ENCODE peak calls at places on chromosome 1, in seven cellular contexts. A is pancreas, E is heart right ventricle, M is osteoblast, F is stomach, J is left ventricle myocardium inferior, U is dorsolateral prefrontal cortex. T is an unnamed sample.

GRCh38 chr1:23370744-23371710 is 1.4 kb upstream of the ZNF436 start:
- DNase-seq in A (no peak), E (no peak), M (peak), F (no peak), J (no peak), U (no peak), T (peak)

GRCh38 chr1:3543076-3544049 is 67.9 kb downstream of the MEGF6 start:
- DNase-seq in A (no peak), E (no peak), M (peak), F (no peak), J (no peak), U (no peak), T (peak)

GRCh38 chr1:231419147-231419546 is 2.9 kb downstream of the EGLN1 start:
- DNase-seq in A (no peak), E (no peak), M (no peak), F (no peak), J (no peak), U (no peak), T (peak)

GRCh38 chr1:155192346-155193274 is 15.1 kb downstream of the THBS3 start:
- DNase-seq in A (peak), E (no peak), M (peak), F (peak), J (no peak), U (no peak), T (no peak)

GRCh38 chr1:116881879-116882520 is 27.7 kb upstream of the PTGFRN start:
- DNase-seq in A (peak), E (no peak), M (peak), F (peak), J (peak), U (peak), T (peak)

GRCh38 chr1:50704126-50704525 is 255.9 kb downstream of the FAF1 start:
- DNase-seq in A (no peak), E (no peak), M (no peak), F (no peak), J (no peak), U (no peak), T (peak)

GRCh38 chr1:24481098-24481497 is 21.5 kb upstream of the RCAN3 start:
- DNase-seq in A (no peak), E (no peak), M (no peak), F (no peak), J (no peak), U (no peak), T (no peak)

GRCh38 chr1:179230721-179231120 is 1.2 kb upstream of the ABL2 start:
- DNase-seq in A (no peak), E (no peak), M (no peak), F (no peak), J (no peak), U (no peak), T (no peak)

GRCh38 chr1:43321331-43321891 is 16.2 kb upstream of the MPL start:
- DNase-seq in A (no peak), E (no peak), M (no peak), F (no peak), J (no peak), U (no peak), T (no peak)

GRCh38 chr1:29202053-29202452 is 20.4 kb upstream of the SRSF4 start:
- DNase-seq in A (no peak), E (no peak), M (no peak), F (no peak), J (no peak), U (no peak), T (no peak)

GRCh38 chr1:245332085-245332484 is 177.3 kb downstream of the KIF26B start:
- DNase-seq in A (no peak), E (no peak), M (no peak), F (no peak), J (no peak), U (no peak), T (no peak)

GRCh38 chr1:16187748-16188401 is 24.6 kb downstream of the ARHGEF19 start:
- DNase-seq in A (peak), E (peak), M (peak), F (peak), J (peak), U (peak), T (peak)

GRCh38 chr1:12518956-12519707 is 98.9 kb downstream of the DHRS3 start:
- DNase-seq in A (no peak), E (peak), M (peak), F (no peak), J (peak), U (peak), T (no peak)

GRCh38 chr1:30856260-30856790 is 52.2 kb downstream of the SDC3 start:
- DNase-seq in A (no peak), E (no peak), M (peak), F (peak), J (no peak), U (no peak), T (peak)

GRCh38 chr1:53088616-53089300 is 26.7 kb downstream of the PODN start:
- DNase-seq in A (no peak), E (no peak), M (peak), F (no peak), J (no peak), U (no peak), T (no peak)

GRCh38 chr1:81453345-81453703 is 347.4 kb upstream of the ADGRL2 start:
- DNase-seq in A (no peak), E (no peak), M (no peak), F (no peak), J (no peak), U (no peak), T (no peak)

GRCh38 chr1:112502827-112503226 is 5.9 kb upstream of the WNT2B start:
- DNase-seq in A (no peak), E (no peak), M (peak), F (no peak), J (no peak), U (no peak), T (no peak)

GRCh38 chr1:229138066-229138465 is 132.8 kb upstream of the RAB4A start:
- DNase-seq in A (no peak), E (no peak), M (no peak), F (no peak), J (no peak), U (no peak), T (no peak)

GRCh38 chr1:15245593-15246325 is 1.3 kb upstream of the FHAD1 start:
- DNase-seq in A (no peak), E (no peak), M (no peak), F (no peak), J (no peak), U (no peak), T (peak)

GRCh38 chr1:209383422-209383821 is 200.1 kb upstream of the CAMK1G start:
- DNase-seq in A (no peak), E (no peak), M (no peak), F (no peak), J (no peak), U (no peak), T (peak)

GRCh38 chr1:228838717-228839500 is 103.6 kb downstream of the RHOU start:
- DNase-seq in A (no peak), E (no peak), M (no peak), F (no peak), J (no peak), U (no peak), T (no peak)

GRCh38 chr1:1782399-1783221 is 4.3 kb upstream of the NADK start:
- DNase-seq in A (peak), E (peak), M (peak), F (peak), J (peak), U (no peak), T (peak)

GRCh38 chr1:10538608-10539355 is 64.0 kb downstream of the PEX14 start:
- DNase-seq in A (no peak), E (no peak), M (peak), F (no peak), J (no peak), U (no peak), T (no peak)

GRCh38 chr1:226545806-226546596 is 2.6 kb upstream of the STUM start:
- DNase-seq in A (no peak), E (peak), M (peak), F (no peak), J (peak), U (no peak), T (no peak)

GRCh38 chr1:215544566-215544965 is 22.5 kb upstream of the KCTD3 start:
- DNase-seq in A (no peak), E (no peak), M (no peak), F (no peak), J (no peak), U (no peak), T (no peak)

GRCh38 chr1:235910357-235911299 is 43.9 kb upstream of the LYST start:
- DNase-seq in A (no peak), E (no peak), M (peak), F (peak), J (no peak), U (no peak), T (peak)

GRCh38 chr1:236522937-236523703 is 662 bp upstream of the LGALS8 start:
- DNase-seq in A (peak), E (peak), M (no peak), F (peak), J (peak), U (peak), T (peak)

GRCh38 chr1:74065081-74065480 is 132.9 kb downstream of the LRRIQ3 start:
- DNase-seq in A (no peak), E (no peak), M (no peak), F (no peak), J (no peak), U (no peak), T (no peak)

GRCh38 chr1:43464840-43465693 is 11.3 kb upstream of the HYI start:
- DNase-seq in A (no peak), E (no peak), M (peak), F (no peak), J (no peak), U (no peak), T (no peak)

GRCh38 chr1:33443067-33443704 is 12.3 kb upstream of the PHC2 start:
- DNase-seq in A (no peak), E (no peak), M (peak), F (no peak), J (no peak), U (no peak), T (no peak)

GRCh38 chr1:17502326-17502778 is 37.1 kb upstream of the ARHGEF10L start:
- DNase-seq in A (peak), E (peak), M (peak), F (peak), J (peak), U (peak), T (peak)

GRCh38 chr1:174052621-174053020 is 30.5 kb upstream of the RC3H1 start:
- DNase-seq in A (no peak), E (no peak), M (no peak), F (no peak), J (no peak), U (no peak), T (no peak)

GRCh38 chr1:26538480-26539412 is 9.2 kb downstream of the RPS6KA1 start:
- DNase-seq in A (no peak), E (no peak), M (peak), F (peak), J (no peak), U (no peak), T (peak)

DNA sequence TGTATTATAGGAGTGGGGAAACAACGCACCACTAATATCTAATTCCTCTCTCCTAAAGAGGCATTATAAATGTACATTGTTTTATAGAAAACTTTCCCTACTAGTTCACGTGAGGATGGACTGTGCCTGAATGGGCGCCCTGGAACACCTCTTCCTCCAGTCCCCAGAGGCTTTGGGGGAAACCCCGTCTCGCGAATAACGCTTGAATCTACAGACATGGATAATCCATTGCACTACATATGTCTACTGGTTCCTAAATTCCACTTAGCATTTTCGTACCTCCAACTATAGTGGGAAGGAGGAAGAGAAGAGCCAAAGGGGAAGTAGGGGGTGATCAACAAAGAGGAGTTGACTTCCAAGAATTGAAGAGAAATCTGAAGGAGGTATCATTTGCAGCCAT is 11.2 kb downstream of the BARHL2 start:
- DNase-seq in A (no peak), E (no peak), M (no peak), F (no peak), J (no peak), U (no peak), T (no peak)
- H3K4me3 ChIP-seq in A (no peak), E (no peak), M (no peak), F (no peak), J (no peak), U (no peak), T (no peak)

GRCh38 chr1:37794372-37795339 is 1.0 kb downstream of the MANEAL start:
- DNase-seq in A (peak), E (no peak), M (peak), F (no peak), J (no peak), U (peak), T (no peak)
- TF ChIP-seq CTCF in A (no peak), E (no peak), M (no peak), F (no peak), J (no peak), U (no peak), T (no peak)

GRCh38 chr1:167328762-167329483 is 108.2 kb downstream of the POU2F1 start:
- DNase-seq in A (no peak), E (peak), M (no peak), F (no peak), J (no peak), U (peak), T (no peak)
- H3K4me3 ChIP-seq in A (no peak), E (no peak), M (no peak), F (no peak), J (no peak), U (peak), T (no peak)

DNA sequence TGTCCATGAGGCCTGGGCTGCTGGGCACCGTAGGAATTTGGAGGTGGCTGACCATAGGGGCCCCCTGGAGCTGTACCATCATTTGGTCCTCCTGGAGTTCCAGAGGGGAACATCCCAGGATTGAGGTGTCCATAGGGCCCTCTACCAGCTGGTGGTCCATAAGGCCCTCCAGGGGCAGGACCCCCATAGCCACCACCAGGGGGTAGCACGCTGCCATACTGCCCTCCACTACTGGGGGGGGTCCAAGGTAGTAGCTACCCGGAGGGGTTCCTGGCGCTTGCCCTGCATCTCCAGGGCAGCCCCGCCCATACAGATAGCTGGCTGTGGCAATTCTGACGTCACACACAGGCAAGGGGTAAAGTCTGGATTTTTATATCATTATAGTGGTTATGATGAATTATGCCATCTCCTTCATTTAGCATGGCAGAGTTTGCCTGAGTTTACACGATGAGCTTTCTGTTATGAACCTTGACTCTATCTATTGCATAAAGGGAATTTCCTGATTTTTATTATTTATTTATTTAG is 13.2 kb downstream of the MDM4 start:
- DNase-seq in A (no peak), E (no peak), M (no peak), F (no peak), J (no peak), U (no peak), T (no peak)
- TF ChIP-seq CTCF in A (no peak), E (no peak), M (no peak), F (no peak), J (no peak), U (no peak), T (no peak)

GRCh38 chr1:230170153-230170547 is 103.1 kb downstream of the GALNT2 start:
- DNase-seq in A (no peak), E (no peak), M (no peak), F (no peak), J (no peak), U (no peak), T (no peak)
- H3K4me3 ChIP-seq in A (no peak), E (no peak), M (no peak), F (peak), J (peak), U (peak), T (no peak)

DNA sequence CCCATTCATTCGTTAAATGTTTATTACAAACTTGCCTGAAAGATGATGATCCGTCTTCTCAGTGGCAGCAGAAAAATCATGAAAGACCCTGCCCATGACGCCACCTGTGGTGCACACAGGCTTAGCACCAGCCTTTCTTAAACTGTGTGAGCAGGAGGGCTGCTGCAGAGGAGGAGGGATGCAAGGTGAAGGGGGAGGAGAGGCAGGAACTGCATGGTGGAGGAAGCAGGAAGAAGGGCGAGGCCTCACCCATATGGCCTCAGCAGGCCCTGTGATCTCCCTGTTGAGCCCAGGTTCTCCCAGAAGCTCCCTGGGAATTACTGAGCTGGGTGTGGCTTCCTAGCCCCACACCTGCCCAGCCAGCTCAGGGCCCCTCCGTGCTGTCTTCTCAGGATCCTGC is 25.0 kb upstream of the RD3 start:
- DNase-seq in A (no peak), E (no peak), M (no peak), F (peak), J (no peak), U (no peak), T (peak)
- TF ChIP-seq CTCF in A (no peak), E (no peak), M (no peak), F (no peak), J (no peak), U (no peak), T (peak)

GRCh38 chr1:159962176-159962575 is 8.1 kb upstream of the SLAMF9 start:
- DNase-seq in A (no peak), E (no peak), M (no peak), F (no peak), J (no peak), U (no peak), T (no peak)
- H3K4me3 ChIP-seq in A (no peak), E (no peak), M (peak), F (peak), J (no peak), U (no peak), T (peak)

DNA sequence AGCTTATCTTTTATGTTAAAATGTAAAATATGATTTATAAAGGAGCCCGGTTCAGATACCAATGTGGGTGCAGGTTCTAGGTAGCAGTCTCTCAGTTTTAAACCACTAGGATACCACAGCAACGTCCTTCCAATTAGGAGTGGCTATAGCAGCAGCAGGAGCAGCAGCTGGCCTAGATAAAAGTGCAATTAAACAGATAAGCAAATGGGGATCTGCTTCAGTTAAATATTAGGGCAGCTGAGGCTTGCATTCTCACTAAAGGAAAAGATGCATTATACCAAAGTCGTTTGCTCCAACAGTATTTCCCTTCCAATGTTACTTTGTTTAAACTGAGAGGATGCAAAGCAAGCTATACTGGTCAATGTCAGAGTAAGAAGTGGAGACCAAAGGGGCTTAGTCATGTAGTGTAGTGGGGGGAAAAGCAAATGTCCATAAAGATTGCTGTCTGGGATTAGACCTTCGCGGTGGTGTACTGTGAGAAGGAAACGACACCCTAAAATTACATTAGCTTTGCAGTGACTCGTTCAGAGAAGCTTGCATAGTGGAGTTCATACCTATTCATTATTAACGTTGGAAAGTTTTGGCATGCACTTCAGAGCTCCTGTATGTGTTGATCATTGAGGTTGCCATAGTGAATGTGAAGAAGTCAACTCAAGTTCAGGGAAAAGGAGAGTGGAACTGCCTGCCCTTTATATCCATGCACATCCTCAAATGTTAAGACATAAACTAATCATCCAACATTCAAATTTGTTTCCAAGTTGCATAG is 272.2 kb downstream of the VAV3 start:
- DNase-seq in A (no peak), E (no peak), M (no peak), F (no peak), J (no peak), U (no peak), T (no peak)
- TF ChIP-seq CTCF in A (no peak), E (no peak), M (no peak), F (no peak), J (no peak), U (no peak), T (no peak)

DNA sequence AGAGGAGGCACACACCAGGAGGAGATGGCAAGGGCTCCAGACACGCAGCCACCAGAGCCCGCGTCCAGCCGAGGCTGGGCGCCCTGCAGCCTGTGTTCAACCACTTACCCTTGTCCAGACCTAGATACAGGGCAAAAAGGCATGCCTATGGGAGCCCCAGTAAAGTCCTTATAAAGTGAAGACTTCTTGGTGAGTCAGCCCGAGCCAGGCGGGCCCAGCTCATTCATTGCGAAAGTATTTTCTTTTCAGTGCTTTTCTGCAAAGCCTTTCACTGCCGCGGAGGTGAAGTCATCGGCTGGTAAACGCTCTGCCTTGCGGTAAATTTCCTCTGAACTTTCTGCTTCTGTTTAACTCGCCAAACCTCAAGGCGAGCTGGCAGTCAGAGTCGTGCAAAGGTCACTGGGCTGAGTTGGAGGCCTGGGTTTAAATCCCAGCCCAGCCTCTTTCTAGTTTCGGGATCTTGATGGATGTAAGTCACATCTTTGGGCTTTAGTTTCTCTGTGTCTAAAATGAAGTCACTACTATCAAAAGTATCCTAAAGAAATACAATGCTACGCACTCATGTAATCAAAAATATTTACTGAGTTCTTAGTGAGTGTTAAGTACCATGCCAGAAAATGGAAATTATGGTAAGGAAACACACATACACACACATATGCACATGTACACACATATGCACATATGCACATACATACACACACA is 54.7 kb upstream of the IFFO2 start:
- DNase-seq in A (peak), E (peak), M (peak), F (peak), J (peak), U (peak), T (peak)
- H3K4me3 ChIP-seq in A (peak), E (no peak), M (no peak), F (no peak), J (no peak), U (no peak), T (no peak)

GRCh38 chr1:165882168-165882837 is 54.9 kb downstream of the UCK2 start:
- DNase-seq in A (no peak), E (no peak), M (no peak), F (no peak), J (no peak), U (no peak), T (no peak)
- TF ChIP-seq CTCF in A (no peak), E (no peak), M (no peak), F (no peak), J (no peak), U (no peak), T (no peak)

T was measured in epithelial cell of esophagus.